ENCODE peak calls at places on chromosomes 12 and 14, in ten cellular contexts. One of them, this sample, is unnamed.

GRCh38 chr14:60089201-60089600 is 2.5 kb upstream of the PCNX4 start:
- DNase-seq in NCI-H2171: no peak
- DNase-seq in GM12878: no peak
- DNase-seq in OCI-LY7: no peak
- DNase-seq in IMR-90: no peak
- DNase-seq in neural crest cell: no peak
- DNase-seq in HEK293T: no peak
- DNase-seq in colonic mucosa: no peak
- DNase-seq in GM23248: no peak
- DNase-seq in fibroblast of pulmonary artery: no peak
- DNase-seq in this sample: no peak

GRCh38 chr12:11801643-11802042 is 152.2 kb downstream of the ETV6 start:
- DNase-seq in NCI-H2171: no peak
- DNase-seq in GM12878: no peak
- DNase-seq in OCI-LY7: no peak
- DNase-seq in IMR-90: no peak
- DNase-seq in neural crest cell: no peak
- DNase-seq in HEK293T: no peak
- DNase-seq in colonic mucosa: no peak
- DNase-seq in GM23248: no peak
- DNase-seq in fibroblast of pulmonary artery: no peak
- DNase-seq in this sample: no peak

GRCh38 chr12:111102062-111102735 is 181.8 kb upstream of the MYL2 start:
- DNase-seq in NCI-H2171: peak
- DNase-seq in GM12878: no peak
- DNase-seq in OCI-LY7: peak
- DNase-seq in IMR-90: no peak
- DNase-seq in neural crest cell: no peak
- DNase-seq in HEK293T: no peak
- DNase-seq in colonic mucosa: no peak
- DNase-seq in GM23248: no peak
- DNase-seq in fibroblast of pulmonary artery: no peak
- DNase-seq in this sample: no peak

GRCh38 chr14:74583689-74584434 is 28.2 kb downstream of the LTBP2 start:
- DNase-seq in NCI-H2171: no peak
- DNase-seq in GM12878: no peak
- DNase-seq in OCI-LY7: no peak
- DNase-seq in IMR-90: peak
- DNase-seq in neural crest cell: no peak
- DNase-seq in HEK293T: no peak
- DNase-seq in colonic mucosa: no peak
- DNase-seq in GM23248: peak
- DNase-seq in fibroblast of pulmonary artery: peak
- DNase-seq in this sample: no peak

GRCh38 chr12:100826323-100826722 is 31.7 kb downstream of the ANO4 start:
- DNase-seq in NCI-H2171: no peak
- DNase-seq in GM12878: no peak
- DNase-seq in OCI-LY7: peak
- DNase-seq in IMR-90: peak
- DNase-seq in neural crest cell: peak
- DNase-seq in HEK293T: peak
- DNase-seq in colonic mucosa: peak
- DNase-seq in GM23248: peak
- DNase-seq in fibroblast of pulmonary artery: peak
- DNase-seq in this sample: no peak

GRCh38 chr14:88551094-88551870 is 3.5 kb downstream of the PTPN21 start:
- DNase-seq in NCI-H2171: peak
- DNase-seq in GM12878: no peak
- DNase-seq in OCI-LY7: no peak
- DNase-seq in IMR-90: peak
- DNase-seq in neural crest cell: peak
- DNase-seq in HEK293T: peak
- DNase-seq in colonic mucosa: peak
- DNase-seq in GM23248: peak
- DNase-seq in fibroblast of pulmonary artery: peak
- DNase-seq in this sample: peak

GRCh38 chr14:35368139-35368460 is 36.4 kb downstream of the NFKBIA start:
- DNase-seq in NCI-H2171: no peak
- DNase-seq in GM12878: no peak
- DNase-seq in OCI-LY7: no peak
- DNase-seq in IMR-90: no peak
- DNase-seq in neural crest cell: no peak
- DNase-seq in HEK293T: no peak
- DNase-seq in colonic mucosa: no peak
- DNase-seq in GM23248: no peak
- DNase-seq in fibroblast of pulmonary artery: no peak
- DNase-seq in this sample: no peak

GRCh38 chr14:90288646-90289355 is 32.4 kb downstream of the PSMC1 start:
- DNase-seq in NCI-H2171: peak
- DNase-seq in GM12878: no peak
- DNase-seq in OCI-LY7: no peak
- DNase-seq in IMR-90: peak
- DNase-seq in neural crest cell: no peak
- DNase-seq in HEK293T: no peak
- DNase-seq in colonic mucosa: no peak
- DNase-seq in GM23248: no peak
- DNase-seq in fibroblast of pulmonary artery: no peak
- DNase-seq in this sample: no peak

GRCh38 chr12:102917026-102917787 is at the start of gene PAH:
- DNase-seq in NCI-H2171: no peak
- DNase-seq in GM12878: no peak
- DNase-seq in OCI-LY7: peak
- DNase-seq in IMR-90: no peak
- DNase-seq in neural crest cell: no peak
- DNase-seq in HEK293T: peak
- DNase-seq in colonic mucosa: peak
- DNase-seq in GM23248: no peak
- DNase-seq in fibroblast of pulmonary artery: no peak
- DNase-seq in this sample: no peak

GRCh38 chr14:60195179-60195810 is 30.1 kb upstream of the DHRS7 start:
- DNase-seq in NCI-H2171: no peak
- DNase-seq in GM12878: no peak
- DNase-seq in OCI-LY7: peak
- DNase-seq in IMR-90: no peak
- DNase-seq in neural crest cell: no peak
- DNase-seq in HEK293T: no peak
- DNase-seq in colonic mucosa: no peak
- DNase-seq in GM23248: no peak
- DNase-seq in fibroblast of pulmonary artery: peak
- DNase-seq in this sample: no peak

GRCh38 chr12:104197264-104197663 is 18.3 kb upstream of the TXNRD1 start:
- DNase-seq in NCI-H2171: no peak
- DNase-seq in GM12878: no peak
- DNase-seq in OCI-LY7: no peak
- DNase-seq in IMR-90: peak
- DNase-seq in neural crest cell: no peak
- DNase-seq in HEK293T: no peak
- DNase-seq in colonic mucosa: no peak
- DNase-seq in GM23248: peak
- DNase-seq in fibroblast of pulmonary artery: peak
- DNase-seq in this sample: no peak

GRCh38 chr12:95215925-95216324 is 1.3 kb downstream of the FGD6 start:
- DNase-seq in NCI-H2171: no peak
- DNase-seq in GM12878: no peak
- DNase-seq in OCI-LY7: peak
- DNase-seq in IMR-90: peak
- DNase-seq in neural crest cell: no peak
- DNase-seq in HEK293T: no peak
- DNase-seq in colonic mucosa: no peak
- DNase-seq in GM23248: peak
- DNase-seq in fibroblast of pulmonary artery: peak
- DNase-seq in this sample: no peak

GRCh38 chr14:71460091-71460490 is 472.1 kb upstream of the RGS6 start:
- DNase-seq in NCI-H2171: no peak
- DNase-seq in GM12878: no peak
- DNase-seq in OCI-LY7: no peak
- DNase-seq in IMR-90: no peak
- DNase-seq in neural crest cell: no peak
- DNase-seq in HEK293T: no peak
- DNase-seq in colonic mucosa: no peak
- DNase-seq in GM23248: no peak
- DNase-seq in fibroblast of pulmonary artery: no peak
- DNase-seq in this sample: no peak

GRCh38 chr12:121428883-121429282 is 29.0 kb downstream of the RNF34 start:
- DNase-seq in NCI-H2171: no peak
- DNase-seq in GM12878: no peak
- DNase-seq in OCI-LY7: no peak
- DNase-seq in IMR-90: no peak
- DNase-seq in neural crest cell: no peak
- DNase-seq in HEK293T: no peak
- DNase-seq in colonic mucosa: no peak
- DNase-seq in GM23248: no peak
- DNase-seq in fibroblast of pulmonary artery: no peak
- DNase-seq in this sample: no peak

GRCh38 chr14:106665814-106666213 is 1139.4 kb downstream of the TMEM121 start:
- DNase-seq in NCI-H2171: no peak
- DNase-seq in GM12878: no peak
- DNase-seq in OCI-LY7: no peak
- DNase-seq in IMR-90: no peak
- DNase-seq in neural crest cell: no peak
- DNase-seq in HEK293T: no peak
- DNase-seq in colonic mucosa: no peak
- DNase-seq in GM23248: no peak
- DNase-seq in fibroblast of pulmonary artery: no peak
- DNase-seq in this sample: no peak

GRCh38 chr14:60721331-60722162 is 2.6 kb downstream of the SIX4 start:
- DNase-seq in NCI-H2171: peak
- DNase-seq in GM12878: no peak
- DNase-seq in OCI-LY7: peak
- DNase-seq in IMR-90: peak
- DNase-seq in neural crest cell: peak
- DNase-seq in HEK293T: peak
- DNase-seq in colonic mucosa: peak
- DNase-seq in GM23248: peak
- DNase-seq in fibroblast of pulmonary artery: peak
- DNase-seq in this sample: no peak

GRCh38 chr14:91177073-91177796 is 63.4 kb downstream of the DGLUCY start:
- DNase-seq in NCI-H2171: peak
- DNase-seq in GM12878: peak
- DNase-seq in OCI-LY7: peak
- DNase-seq in IMR-90: peak
- DNase-seq in neural crest cell: peak
- DNase-seq in HEK293T: peak
- DNase-seq in colonic mucosa: peak
- DNase-seq in GM23248: peak
- DNase-seq in fibroblast of pulmonary artery: peak
- DNase-seq in this sample: peak

GRCh38 chr12:93573552-93574223 is 1.2 kb downstream of the SOCS2 start:
- DNase-seq in NCI-H2171: no peak
- DNase-seq in GM12878: no peak
- DNase-seq in OCI-LY7: no peak
- DNase-seq in IMR-90: peak
- DNase-seq in neural crest cell: no peak
- DNase-seq in HEK293T: no peak
- DNase-seq in colonic mucosa: peak
- DNase-seq in GM23248: peak
- DNase-seq in fibroblast of pulmonary artery: no peak
- DNase-seq in this sample: no peak

GRCh38 chr14:33934043-33934750 is 16.7 kb downstream of the EGLN3 start:
- DNase-seq in NCI-H2171: no peak
- DNase-seq in GM12878: no peak
- DNase-seq in OCI-LY7: no peak
- DNase-seq in IMR-90: no peak
- DNase-seq in neural crest cell: no peak
- DNase-seq in HEK293T: no peak
- DNase-seq in colonic mucosa: no peak
- DNase-seq in GM23248: no peak
- DNase-seq in fibroblast of pulmonary artery: peak
- DNase-seq in this sample: no peak